ENCODE peak calls at places on chromosomes 13 and 19, in six cellular contexts. W is GM12878, U is A549, X is NB4, H is K562, B is HepG2. S is an unnamed sample.

GRCh38 chr13:48446454-48446853 is 33.5 kb upstream of the LPAR6 start:
- DNase-seq in W (no peak), U (no peak), X (peak), H (no peak), B (no peak), S (peak)

GRCh38 chr19:32558607-32559228 is 22.3 kb upstream of the PDCD5 start:
- DNase-seq in W (no peak), U (no peak), X (no peak), H (no peak), B (no peak), S (no peak)

GRCh38 chr19:18793144-18794028 is 2.3 kb upstream of the COMP start:
- DNase-seq in W (no peak), U (no peak), X (no peak), H (no peak), B (no peak), S (no peak)

GRCh38 chr19:47228937-47229673 is 1.9 kb downstream of the BBC3 start:
- DNase-seq in W (no peak), U (peak), X (peak), H (peak), B (peak), S (peak)

GRCh38 chr13:85586422-85586831 is 212.8 kb downstream of the SLITRK6 start:
- DNase-seq in W (no peak), U (peak), X (no peak), H (no peak), B (no peak), S (no peak)

GRCh38 chr19:19382118-19382517 is 23.4 kb upstream of the GATAD2A start:
- DNase-seq in W (no peak), U (no peak), X (no peak), H (peak), B (no peak), S (no peak)

GRCh38 chr13:79108914-79109643 is 297.0 kb downstream of the RBM26 start:
- DNase-seq in W (peak), U (no peak), X (no peak), H (no peak), B (no peak), S (no peak)

GRCh38 chr19:51441410-51442390 is 16.6 kb downstream of the SIGLEC8 start:
- DNase-seq in W (peak), U (peak), X (peak), H (peak), B (no peak), S (no peak)

GRCh38 chr19:13118424-13119193 is 545 bp downstream of the NACC1 start:
- DNase-seq in W (no peak), U (peak), X (peak), H (peak), B (peak), S (no peak)

GRCh38 chr13:105971720-105972119 is 563.7 kb downstream of the EFNB2 start:
- DNase-seq in W (no peak), U (no peak), X (no peak), H (no peak), B (no peak), S (no peak)

GRCh38 chr13:107680115-107680514 is 535.2 kb downstream of the LIG4 start:
- DNase-seq in W (no peak), U (no peak), X (no peak), H (no peak), B (no peak), S (peak)

GRCh38 chr19:45497791-45498190 is 452 bp upstream of the PPM1N start:
- DNase-seq in W (no peak), U (no peak), X (no peak), H (no peak), B (no peak), S (no peak)

GRCh38 chr19:58476498-58477015 is 405 bp downstream of the ZNF446 start:
- DNase-seq in W (no peak), U (peak), X (no peak), H (peak), B (peak), S (no peak)

GRCh38 chr19:3024509-3024869 is 4.6 kb downstream of the TLE2 start:
- DNase-seq in W (no peak), U (no peak), X (no peak), H (no peak), B (no peak), S (no peak)

GRCh38 chr19:29772696-29773095 is 39.1 kb upstream of the CCNE1 start:
- DNase-seq in W (no peak), U (no peak), X (no peak), H (no peak), B (no peak), S (no peak)

GRCh38 chr19:4284176-4284958 is 5.3 kb downstream of the SHD start:
- DNase-seq in W (no peak), U (peak), X (peak), H (peak), B (peak), S (no peak)
- TF ChIP-seq MYC in W (no peak), U (no peak), X (no peak), H (no peak), B (no peak), S (no peak)

GRCh38 chr13:51518847-51519246 is 65.4 kb upstream of the WDFY2 start:
- DNase-seq in W (no peak), U (no peak), X (peak), H (no peak), B (no peak), S (no peak)
- TF ChIP-seq MYC in W (no peak), U (no peak), X (no peak), H (no peak), B (no peak), S (no peak)

GRCh38 chr13:23796546-23796945 is 92.7 kb downstream of the MIPEP start:
- DNase-seq in W (no peak), U (no peak), X (no peak), H (no peak), B (peak), S (no peak)
- TF ChIP-seq MYC in W (no peak), U (no peak), X (no peak), H (no peak), B (no peak), S (no peak)

DNA sequence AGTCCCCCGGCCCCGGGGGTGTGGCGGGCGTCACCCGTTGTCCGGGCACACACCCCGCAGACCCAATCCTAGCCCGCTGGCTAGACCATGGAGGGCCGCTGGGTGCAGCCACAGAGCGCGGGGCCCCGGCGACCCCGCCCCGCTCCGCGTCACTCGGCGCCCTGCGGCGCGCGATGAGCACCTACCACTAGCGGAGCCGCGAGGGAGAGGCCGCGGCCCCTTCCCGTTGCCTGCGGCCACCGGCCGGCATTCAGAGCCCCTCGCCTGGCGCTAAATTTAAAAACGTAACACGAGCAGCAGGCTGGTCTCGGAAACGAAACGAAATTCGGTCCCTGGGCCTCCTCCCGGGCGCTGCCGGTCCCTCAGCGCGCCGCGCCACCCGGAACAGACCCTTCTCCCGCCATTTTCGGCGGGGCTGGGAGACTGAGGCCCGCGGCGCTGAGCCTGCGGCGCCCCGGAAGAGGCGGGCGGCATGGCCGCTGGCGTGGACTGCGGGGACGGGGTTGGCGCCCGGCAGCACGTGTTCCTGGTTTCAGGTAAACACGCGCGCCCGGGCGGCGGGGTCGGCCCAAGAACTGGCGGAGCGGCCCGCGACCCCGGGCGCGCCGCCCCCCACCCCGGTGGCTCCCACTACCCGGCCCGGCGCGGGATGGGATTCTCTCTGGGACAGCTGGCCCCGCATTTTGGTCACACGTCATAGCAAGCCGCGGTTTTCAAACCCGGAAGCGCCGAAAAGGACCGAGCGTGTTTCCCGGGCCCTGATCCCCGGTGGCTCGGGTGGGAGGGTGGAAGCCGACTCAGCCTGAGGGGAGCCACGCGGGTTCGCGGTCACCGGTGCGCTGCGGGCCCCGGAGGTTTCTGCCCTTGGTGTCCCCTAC is at the start of gene RNASEH2B:
- DNase-seq in W (no peak), U (peak), X (peak), H (peak), B (peak), S (peak)
- TF ChIP-seq MYC in W (no peak), U (peak), X (peak), H (no peak), B (peak), S (no peak)

DNA sequence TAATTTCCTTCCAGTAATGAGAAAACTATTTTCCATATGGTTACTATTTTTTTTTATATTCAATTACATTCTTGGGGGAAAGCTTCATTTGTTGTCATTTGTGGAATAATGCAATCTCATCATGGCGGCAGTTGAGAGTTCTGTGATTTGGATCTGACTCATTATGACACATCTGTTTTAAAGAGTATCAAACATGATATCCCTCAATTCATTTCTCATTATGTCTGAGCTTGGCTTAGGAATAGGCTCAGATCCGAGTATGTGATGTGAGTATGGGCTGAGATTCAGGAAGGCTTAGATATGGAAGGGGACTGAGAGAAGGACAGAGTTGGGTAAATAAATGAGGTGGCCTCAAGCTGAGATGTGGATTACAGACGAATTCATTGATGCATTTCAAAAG is 64.4 kb downstream of the POSTN start:
- DNase-seq in W (no peak), U (no peak), X (no peak), H (no peak), B (no peak), S (no peak)
- TF ChIP-seq MYC in W (no peak), U (no peak), X (no peak), H (no peak), B (no peak), S (no peak)

DNA sequence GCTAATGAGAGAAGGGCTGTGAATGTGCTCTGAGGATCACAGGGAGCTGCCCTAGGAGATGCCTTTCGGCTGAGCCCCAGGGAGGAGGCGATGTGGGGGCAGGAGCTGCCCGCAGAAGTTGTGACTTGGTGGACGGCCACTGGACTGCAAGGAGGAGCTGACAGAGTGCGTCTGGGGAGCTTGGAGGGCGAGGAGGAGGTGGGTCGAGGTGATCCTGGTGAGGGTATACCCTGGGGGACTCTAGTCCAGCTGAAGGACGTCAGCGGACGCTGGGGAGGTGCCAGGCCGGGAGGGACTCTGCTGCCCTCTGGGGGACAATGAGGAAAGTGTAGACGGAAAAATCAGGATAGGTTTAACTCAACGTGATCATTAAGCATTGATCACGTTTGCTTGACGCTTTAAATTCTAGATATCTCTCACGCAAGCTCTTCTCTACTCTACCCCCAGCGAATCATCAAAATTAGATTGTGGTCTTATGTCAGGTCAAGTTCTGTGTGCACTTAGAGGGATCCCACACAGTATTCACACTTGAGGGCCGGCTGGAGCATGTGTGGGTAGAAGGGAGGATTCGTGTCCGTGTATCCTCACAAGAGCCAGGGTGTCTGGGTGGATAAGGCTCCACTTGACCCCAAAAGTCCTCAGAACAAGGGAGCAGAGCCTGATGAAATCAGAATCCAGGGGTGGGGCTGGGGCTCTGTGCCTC is 3.3 kb upstream of the CEACAM7 start:
- DNase-seq in W (no peak), U (peak), X (peak), H (peak), B (no peak), S (peak)
- TF ChIP-seq MYC in W (no peak), U (no peak), X (no peak), H (no peak), B (no peak), S (no peak)

DNA sequence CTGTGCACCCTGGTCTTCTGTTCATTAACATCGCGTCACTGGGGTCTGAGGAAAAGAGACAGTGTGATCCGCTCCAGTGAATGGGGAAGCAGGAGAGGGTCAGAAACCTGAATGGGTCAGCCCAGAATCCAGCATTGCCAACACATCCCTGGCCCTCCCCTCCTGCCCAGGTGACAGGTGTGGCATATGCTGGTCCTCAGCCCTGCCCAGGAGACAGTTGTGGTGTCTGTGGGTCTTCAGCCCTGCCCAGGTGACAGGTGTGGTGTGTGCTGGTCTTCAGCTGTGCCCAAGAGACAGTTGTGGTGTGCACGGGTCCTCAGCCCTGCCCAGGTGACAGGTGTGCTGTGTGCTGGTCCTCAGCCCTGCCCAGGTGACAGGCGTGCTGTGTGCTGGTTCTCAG is 8.0 kb downstream of the TFDP1 start:
- DNase-seq in W (no peak), U (no peak), X (no peak), H (no peak), B (no peak), S (no peak)
- TF ChIP-seq MYC in W (no peak), U (no peak), X (no peak), H (no peak), B (no peak), S (no peak)

GRCh38 chr19:6030214-6030507 is 52.2 kb upstream of the RANBP3 start:
- DNase-seq in W (no peak), U (no peak), X (no peak), H (no peak), B (no peak), S (no peak)
- TF ChIP-seq MYC in W (no peak), U (no peak), X (no peak), H (no peak), B (no peak), S (no peak)

S was measured in endothelial cell of umbilical vein.